ENCODE peak calls at places on chromosomes 1 and 21, in four cellular contexts. J is GM10248, T is anterior cingulate cortex, O is stromal cell of bone marrow. V is an unnamed sample.

GRCh38 chr21:29656504-29657227 is 283.1 kb downstream of the GRIK1 start:
- DNase-seq in O (peak; percentile 65), J (no peak), T (no peak), V (peak; percentile 85)

GRCh38 chr1:2233997-2234761 is 6.1 kb downstream of the SKI start:
- DNase-seq in T (peak; percentile 68), J (peak; percentile 70), O (peak; percentile 89), V (peak; percentile 87)

GRCh38 chr1:72056516-72056915 is 225.8 kb downstream of the NEGR1 start:
- DNase-seq in O (no peak), J (no peak), T (no peak), V (no peak)

GRCh38 chr1:205936846-205937707 is 6.2 kb downstream of the SLC26A9 start:
- DNase-seq in J (no peak), O (no peak), T (no peak), V (peak; percentile 68)

GRCh38 chr1:51535006-51535592 is 16.0 kb upstream of the EPS15 start:
- DNase-seq in J (no peak), O (peak; percentile 76), T (peak; percentile 15), V (peak; percentile 68)

GRCh38 chr1:149906561-149906960 is 7.2 kb downstream of the BOLA1 start:
- DNase-seq in O (no peak), T (no peak), J (no peak), V (no peak)

GRCh38 chr1:219296430-219296850 is 122.8 kb downstream of the LYPLAL1 start:
- DNase-seq in O (no peak), J (no peak), T (no peak), V (peak; percentile 68)

GRCh38 chr1:107536266-107536665 is 395.4 kb downstream of the NTNG1 start:
- DNase-seq in T (no peak), J (no peak), O (no peak), V (no peak)

GRCh38 chr1:28756846-28757245 is 20.1 kb downstream of the YTHDF2 start:
- DNase-seq in J (no peak), O (no peak), T (no peak), V (no peak)

GRCh38 chr1:233094691-233095090 is 144.3 kb downstream of the NTPCR start:
- DNase-seq in J (no peak), T (no peak), O (no peak), V (no peak)

GRCh38 chr1:27560271-27561125 is 43.4 kb downstream of the AHDC1 start:
- DNase-seq in O (no peak), J (no peak), T (no peak), V (no peak)

GRCh38 chr21:20254964-20255363 is 743.2 kb upstream of the NCAM2 start:
- DNase-seq in O (no peak), J (no peak), T (no peak), V (no peak)

GRCh38 chr1:113255038-113255727 is 135.1 kb upstream of the MAGI3 start:
- DNase-seq in O (no peak), J (no peak), T (no peak), V (no peak)

GRCh38 chr1:38500352-38500751 is 359.2 kb downstream of the RRAGC start:
- DNase-seq in T (no peak), O (no peak), J (no peak), V (no peak)

GRCh38 chr1:215198021-215198420 is 115.5 kb downstream of the KCNK2 start:
- DNase-seq in O (no peak), J (no peak), T (no peak), V (no peak)

GRCh38 chr21:31347435-31348032 is 3.5 kb upstream of the TIAM1 start:
- DNase-seq in J (no peak), T (no peak), O (no peak), V (peak; percentile 50)

GRCh38 chr1:41233708-41234107 is 8.4 kb downstream of the SCMH1 start:
- DNase-seq in J (no peak), O (no peak), T (no peak), V (no peak)

GRCh38 chr1:201542166-201543045 is 3.5 kb downstream of the NAV1 start:
- DNase-seq in J (no peak), T (no peak), O (no peak), V (peak; percentile 84)

GRCh38 chr1:171142081-171142450 is 43.0 kb upstream of the FMO2 start:
- DNase-seq in O (peak; percentile 61), J (no peak), T (no peak), V (peak; percentile 66)

GRCh38 chr1:39620659-39621165 is 18.7 kb downstream of the HEYL start:
- DNase-seq in J (no peak), O (no peak), T (no peak), V (no peak)

GRCh38 chr1:244454412-244454811 is 2.7 kb upstream of the ADSS2 start:
- DNase-seq in O (no peak), T (no peak), J (no peak), V (no peak)

GRCh38 chr1:22275626-22276395 is 132.9 kb upstream of the WNT4 start:
- DNase-seq in J (peak; percentile 79), T (no peak), O (peak; percentile 9), V (peak; percentile 49)

GRCh38 chr1:66333463-66334232 is 200.3 kb upstream of the SGIP1 start:
- DNase-seq in J (no peak), T (no peak), O (no peak), V (no peak)

GRCh38 chr1:244699741-244700140 is 46.8 kb downstream of the DESI2 start:
- DNase-seq in T (no peak), O (no peak), J (no peak), V (no peak)

GRCh38 chr1:151510020-151510405 is 1.2 kb upstream of the CGN start:
- DNase-seq in J (no peak), T (no peak), O (no peak), V (no peak)

GRCh38 chr1:231194843-231195516 is 33.1 kb downstream of the TRIM67 start:
- DNase-seq in J (no peak), O (no peak), T (no peak), V (no peak)

GRCh38 chr1:70205437-70206118 is at the start of gene LRRC40:
- DNase-seq in T (peak; percentile 94), O (peak; percentile 95), J (peak; percentile 93), V (peak; percentile 94)

GRCh38 chr1:167666416-167666815 is 36.4 kb downstream of the RCSD1 start:
- DNase-seq in O (peak; percentile 72), J (no peak), T (no peak), V (peak; percentile 45)

GRCh38 chr1:152741656-152742055 is 16.2 kb upstream of the KPRP start:
- DNase-seq in J (no peak), T (no peak), O (no peak), V (no peak)

GRCh38 chr1:170461362-170461761 is 70.6 kb upstream of the GORAB start:
- DNase-seq in T (no peak), J (no peak), O (peak; percentile 80), V (peak; percentile 30)

GRCh38 chr1:58166417-58166816 is 380.1 kb downstream of the OMA1 start:
- DNase-seq in J (no peak), O (no peak), T (no peak), V (no peak)

GRCh38 chr1:25435315-25436103 is 4.8 kb downstream of the MACO1 start:
- DNase-seq in T (no peak), J (peak; percentile 14), O (no peak), V (no peak)

GRCh38 chr1:232963366-232963765 is 13.0 kb downstream of the NTPCR start:
- DNase-seq in O (no peak), T (no peak), J (no peak), V (peak; percentile 32)

GRCh38 chr21:42850866-42851391 is 28.4 kb downstream of the WDR4 start:
- DNase-seq in T (no peak), O (no peak), J (no peak), V (no peak)

GRCh38 chr21:31660134-31660565 is 657 bp downstream of the SOD1 start:
- DNase-seq in T (no peak), J (peak; percentile 46), O (no peak), V (no peak)

GRCh38 chr21:36155603-36156338 is 853 bp upstream of the DOP1B start:
- DNase-seq in J (no peak), T (no peak), O (no peak), V (no peak)

GRCh38 chr1:244006381-244006901 is 44.6 kb upstream of the ZBTB18 start:
- DNase-seq in T (no peak), O (no peak), J (no peak), V (no peak)

GRCh38 chr21:45258476-45258875 is 29.2 kb downstream of the POFUT2 start:
- DNase-seq in T (no peak), J (no peak), O (no peak), V (no peak)

GRCh38 chr1:6743189-6744101 is 41.8 kb upstream of the CAMTA1 start:
- DNase-seq in O (peak; percentile 91), T (no peak), J (peak; percentile 43), V (peak; percentile 77)

V was measured in IMR-90.